ENCODE peak calls at places on chromosomes 7 and 10, in eight cellular contexts. One of them, this sample, is unnamed.
A peak's percentile ranks its signal among the peaks of the same experiment; 100 is the strongest.

GRCh38 chr10:100909506-100910260 is 3.1 kb upstream of the SLF2 start:
- DNase-seq in HCT116: no peak
- DNase-seq in GM23338: no peak
- DNase-seq in lung: no peak
- DNase-seq in foreskin fibroblast: peak; percentile 32
- DNase-seq in psoas muscle: no peak
- DNase-seq in activated CD8-positive, alpha-beta T cell treated with anti-CD3 and anti-CD28 coated beads for 36 hours: no peak
- DNase-seq in tibial nerve: no peak
- DNase-seq in this sample: no peak

GRCh38 chr7:106234425-106234824 is 50.4 kb downstream of the NAMPT start:
- DNase-seq in HCT116: no peak
- DNase-seq in GM23338: no peak
- DNase-seq in lung: no peak
- DNase-seq in foreskin fibroblast: no peak
- DNase-seq in psoas muscle: no peak
- DNase-seq in activated CD8-positive, alpha-beta T cell treated with anti-CD3 and anti-CD28 coated beads for 36 hours: no peak
- DNase-seq in tibial nerve: no peak
- DNase-seq in this sample: no peak

GRCh38 chr7:63789378-63790176 is 209.1 kb upstream of the ZNF722 start:
- DNase-seq in HCT116: no peak
- DNase-seq in GM23338: no peak
- DNase-seq in lung: no peak
- DNase-seq in foreskin fibroblast: no peak
- DNase-seq in psoas muscle: peak; percentile 18
- DNase-seq in activated CD8-positive, alpha-beta T cell treated with anti-CD3 and anti-CD28 coated beads for 36 hours: no peak
- DNase-seq in tibial nerve: no peak
- DNase-seq in this sample: no peak

GRCh38 chr10:71548494-71548846 is 151.8 kb downstream of the CDH23 start:
- DNase-seq in HCT116: no peak
- DNase-seq in GM23338: no peak
- DNase-seq in lung: no peak
- DNase-seq in foreskin fibroblast: peak; percentile 25
- DNase-seq in psoas muscle: peak; percentile 28
- DNase-seq in activated CD8-positive, alpha-beta T cell treated with anti-CD3 and anti-CD28 coated beads for 36 hours: peak; percentile 40
- DNase-seq in tibial nerve: no peak
- DNase-seq in this sample: peak; percentile 57

GRCh38 chr10:77846718-77847311 is 79.7 kb downstream of the DLG5 start:
- DNase-seq in HCT116: peak; percentile 16
- DNase-seq in GM23338: peak; percentile 89
- DNase-seq in lung: peak; percentile 71
- DNase-seq in foreskin fibroblast: peak; percentile 83
- DNase-seq in psoas muscle: peak; percentile 77
- DNase-seq in activated CD8-positive, alpha-beta T cell treated with anti-CD3 and anti-CD28 coated beads for 36 hours: peak; percentile 71
- DNase-seq in tibial nerve: peak; percentile 72
- DNase-seq in this sample: peak; percentile 81

GRCh38 chr10:43048301-43049051 is 28.4 kb upstream of the RET start:
- DNase-seq in HCT116: no peak
- DNase-seq in GM23338: no peak
- DNase-seq in lung: no peak
- DNase-seq in foreskin fibroblast: peak; percentile 30
- DNase-seq in psoas muscle: no peak
- DNase-seq in activated CD8-positive, alpha-beta T cell treated with anti-CD3 and anti-CD28 coated beads for 36 hours: no peak
- DNase-seq in tibial nerve: no peak
- DNase-seq in this sample: no peak

GRCh38 chr7:1691601-1692499 is 21.8 kb downstream of the ELFN1 start:
- DNase-seq in HCT116: no peak
- DNase-seq in GM23338: no peak
- DNase-seq in lung: no peak
- DNase-seq in foreskin fibroblast: no peak
- DNase-seq in psoas muscle: no peak
- DNase-seq in activated CD8-positive, alpha-beta T cell treated with anti-CD3 and anti-CD28 coated beads for 36 hours: no peak
- DNase-seq in tibial nerve: peak; percentile 8
- DNase-seq in this sample: no peak

GRCh38 chr7:33107136-33108066 is 1.8 kb downstream of the RP9 start:
- DNase-seq in HCT116: no peak
- DNase-seq in GM23338: peak; percentile 90
- DNase-seq in lung: no peak
- DNase-seq in foreskin fibroblast: peak; percentile 64
- DNase-seq in psoas muscle: no peak
- DNase-seq in activated CD8-positive, alpha-beta T cell treated with anti-CD3 and anti-CD28 coated beads for 36 hours: peak; percentile 79
- DNase-seq in tibial nerve: no peak
- DNase-seq in this sample: peak; percentile 45

GRCh38 chr10:99958287-99958686 is 51.5 kb downstream of the DNMBP start:
- DNase-seq in HCT116: no peak
- DNase-seq in GM23338: no peak
- DNase-seq in lung: no peak
- DNase-seq in foreskin fibroblast: peak; percentile 57
- DNase-seq in psoas muscle: no peak
- DNase-seq in activated CD8-positive, alpha-beta T cell treated with anti-CD3 and anti-CD28 coated beads for 36 hours: no peak
- DNase-seq in tibial nerve: no peak
- DNase-seq in this sample: no peak

GRCh38 chr10:92173996-92174395 is 116.9 kb downstream of the CPEB3 start:
- DNase-seq in HCT116: no peak
- DNase-seq in GM23338: peak; percentile 11
- DNase-seq in lung: no peak
- DNase-seq in foreskin fibroblast: no peak
- DNase-seq in psoas muscle: no peak
- DNase-seq in activated CD8-positive, alpha-beta T cell treated with anti-CD3 and anti-CD28 coated beads for 36 hours: no peak
- DNase-seq in tibial nerve: no peak
- DNase-seq in this sample: no peak

GRCh38 chr10:6305762-6306321 is 103.1 kb downstream of the PFKFB3 start:
- DNase-seq in HCT116: no peak
- DNase-seq in GM23338: no peak
- DNase-seq in lung: no peak
- DNase-seq in foreskin fibroblast: no peak
- DNase-seq in psoas muscle: no peak
- DNase-seq in activated CD8-positive, alpha-beta T cell treated with anti-CD3 and anti-CD28 coated beads for 36 hours: no peak
- DNase-seq in tibial nerve: no peak
- DNase-seq in this sample: no peak

GRCh38 chr10:34341473-34341872 is 473.6 kb downstream of the PARD3 start:
- DNase-seq in HCT116: no peak
- DNase-seq in GM23338: no peak
- DNase-seq in lung: no peak
- DNase-seq in foreskin fibroblast: peak; percentile 30
- DNase-seq in psoas muscle: peak; percentile 17
- DNase-seq in activated CD8-positive, alpha-beta T cell treated with anti-CD3 and anti-CD28 coated beads for 36 hours: no peak
- DNase-seq in tibial nerve: no peak
- DNase-seq in this sample: no peak

GRCh38 chr7:141039366-141039765 is 24.6 kb upstream of the MRPS33 start:
- DNase-seq in HCT116: no peak
- DNase-seq in GM23338: no peak
- DNase-seq in lung: no peak
- DNase-seq in foreskin fibroblast: no peak
- DNase-seq in psoas muscle: no peak
- DNase-seq in activated CD8-positive, alpha-beta T cell treated with anti-CD3 and anti-CD28 coated beads for 36 hours: no peak
- DNase-seq in tibial nerve: no peak
- DNase-seq in this sample: no peak

GRCh38 chr7:7424151-7424873 is 111.4 kb downstream of the COL28A1 start:
- DNase-seq in HCT116: peak; percentile 66
- DNase-seq in GM23338: peak; percentile 87
- DNase-seq in lung: peak; percentile 60
- DNase-seq in foreskin fibroblast: peak; percentile 87
- DNase-seq in psoas muscle: peak; percentile 37
- DNase-seq in activated CD8-positive, alpha-beta T cell treated with anti-CD3 and anti-CD28 coated beads for 36 hours: peak; percentile 62
- DNase-seq in tibial nerve: peak; percentile 32
- DNase-seq in this sample: peak; percentile 47

GRCh38 chr7:139706837-139707236 is 71.0 kb downstream of the HIPK2 start:
- DNase-seq in HCT116: no peak
- DNase-seq in GM23338: no peak
- DNase-seq in lung: no peak
- DNase-seq in foreskin fibroblast: no peak
- DNase-seq in psoas muscle: no peak
- DNase-seq in activated CD8-positive, alpha-beta T cell treated with anti-CD3 and anti-CD28 coated beads for 36 hours: no peak
- DNase-seq in tibial nerve: no peak
- DNase-seq in this sample: no peak

GRCh38 chr7:135704698-135705097 is 23.3 kb downstream of the SLC13A4 start:
- DNase-seq in HCT116: no peak
- DNase-seq in GM23338: no peak
- DNase-seq in lung: no peak
- DNase-seq in foreskin fibroblast: no peak
- DNase-seq in psoas muscle: no peak
- DNase-seq in activated CD8-positive, alpha-beta T cell treated with anti-CD3 and anti-CD28 coated beads for 36 hours: no peak
- DNase-seq in tibial nerve: no peak
- DNase-seq in this sample: no peak

GRCh38 chr7:98213874-98214810 is 2.9 kb downstream of the BHLHA15 start:
- DNase-seq in HCT116: no peak
- DNase-seq in GM23338: no peak
- DNase-seq in lung: no peak
- DNase-seq in foreskin fibroblast: no peak
- DNase-seq in psoas muscle: no peak
- DNase-seq in activated CD8-positive, alpha-beta T cell treated with anti-CD3 and anti-CD28 coated beads for 36 hours: no peak
- DNase-seq in tibial nerve: no peak
- DNase-seq in this sample: no peak

GRCh38 chr10:35492387-35493195 is 112.5 kb upstream of the GJD4 start:
- DNase-seq in HCT116: no peak
- DNase-seq in GM23338: peak; percentile 48
- DNase-seq in lung: no peak
- DNase-seq in foreskin fibroblast: no peak
- DNase-seq in psoas muscle: no peak
- DNase-seq in activated CD8-positive, alpha-beta T cell treated with anti-CD3 and anti-CD28 coated beads for 36 hours: no peak
- DNase-seq in tibial nerve: no peak
- DNase-seq in this sample: no peak

GRCh38 chr7:110964770-110965169 is 126.2 kb upstream of the LRRN3 start:
- DNase-seq in HCT116: no peak
- DNase-seq in GM23338: no peak
- DNase-seq in lung: no peak
- DNase-seq in foreskin fibroblast: no peak
- DNase-seq in psoas muscle: no peak
- DNase-seq in activated CD8-positive, alpha-beta T cell treated with anti-CD3 and anti-CD28 coated beads for 36 hours: no peak
- DNase-seq in tibial nerve: no peak
- DNase-seq in this sample: no peak

GRCh38 chr10:30359373-30360206 is 10.5 kb upstream of the MTPAP start:
- DNase-seq in HCT116: peak; percentile 82
- DNase-seq in GM23338: peak; percentile 89
- DNase-seq in lung: peak; percentile 65
- DNase-seq in foreskin fibroblast: peak; percentile 65
- DNase-seq in psoas muscle: peak; percentile 50
- DNase-seq in activated CD8-positive, alpha-beta T cell treated with anti-CD3 and anti-CD28 coated beads for 36 hours: peak; percentile 81
- DNase-seq in tibial nerve: no peak
- DNase-seq in this sample: peak; percentile 71

GRCh38 chr10:124599588-124600050 is 138.0 kb downstream of the LHPP start:
- DNase-seq in HCT116: no peak
- DNase-seq in GM23338: no peak
- DNase-seq in lung: no peak
- DNase-seq in foreskin fibroblast: no peak
- DNase-seq in psoas muscle: peak; percentile 2
- DNase-seq in activated CD8-positive, alpha-beta T cell treated with anti-CD3 and anti-CD28 coated beads for 36 hours: no peak
- DNase-seq in tibial nerve: no peak
- DNase-seq in this sample: no peak

GRCh38 chr7:101386558-101387199 is 24.0 kb downstream of the COL26A1 start:
- DNase-seq in HCT116: no peak
- DNase-seq in GM23338: peak; percentile 79
- DNase-seq in lung: no peak
- DNase-seq in foreskin fibroblast: peak; percentile 72
- DNase-seq in psoas muscle: peak; percentile 25
- DNase-seq in activated CD8-positive, alpha-beta T cell treated with anti-CD3 and anti-CD28 coated beads for 36 hours: no peak
- DNase-seq in tibial nerve: peak; percentile 17
- DNase-seq in this sample: no peak

GRCh38 chr10:77801474-77802238 is 124.9 kb downstream of the DLG5 start:
- DNase-seq in HCT116: no peak
- DNase-seq in GM23338: no peak
- DNase-seq in lung: no peak
- DNase-seq in foreskin fibroblast: peak; percentile 51
- DNase-seq in psoas muscle: no peak
- DNase-seq in activated CD8-positive, alpha-beta T cell treated with anti-CD3 and anti-CD28 coated beads for 36 hours: peak; percentile 89
- DNase-seq in tibial nerve: no peak
- DNase-seq in this sample: no peak

GRCh38 chr7:70092314-70093303 is 494.3 kb downstream of the AUTS2 start:
- DNase-seq in HCT116: no peak
- DNase-seq in GM23338: no peak
- DNase-seq in lung: no peak
- DNase-seq in foreskin fibroblast: peak; percentile 65
- DNase-seq in psoas muscle: peak; percentile 15
- DNase-seq in activated CD8-positive, alpha-beta T cell treated with anti-CD3 and anti-CD28 coated beads for 36 hours: no peak
- DNase-seq in tibial nerve: no peak
- DNase-seq in this sample: no peak

GRCh38 chr7:116552616-116553015 is 27.8 kb downstream of the CAV1 start:
- DNase-seq in HCT116: peak; percentile 8
- DNase-seq in GM23338: no peak
- DNase-seq in lung: no peak
- DNase-seq in foreskin fibroblast: peak; percentile 60
- DNase-seq in psoas muscle: no peak
- DNase-seq in activated CD8-positive, alpha-beta T cell treated with anti-CD3 and anti-CD28 coated beads for 36 hours: no peak
- DNase-seq in tibial nerve: no peak
- DNase-seq in this sample: no peak

GRCh38 chr10:69123747-69124557 is at the start of gene VPS26A:
- DNase-seq in HCT116: peak; percentile 94
- DNase-seq in GM23338: peak; percentile 99
- DNase-seq in lung: peak; percentile 99
- DNase-seq in foreskin fibroblast: peak; percentile 99
- DNase-seq in psoas muscle: peak; percentile 99
- DNase-seq in activated CD8-positive, alpha-beta T cell treated with anti-CD3 and anti-CD28 coated beads for 36 hours: peak; percentile 99
- DNase-seq in tibial nerve: peak; percentile 98
- DNase-seq in this sample: peak; percentile 100
- TF ChIP-seq CTCF in HCT116: no peak
- TF ChIP-seq CTCF in GM23338: no peak
- TF ChIP-seq CTCF in lung: peak; percentile 19
- TF ChIP-seq CTCF in foreskin fibroblast: peak; percentile 39
- TF ChIP-seq CTCF in psoas muscle: no peak
- TF ChIP-seq CTCF in activated CD8-positive, alpha-beta T cell treated with anti-CD3 and anti-CD28 coated beads for 36 hours: peak; percentile 5
- TF ChIP-seq CTCF in tibial nerve: peak; percentile 64
- TF ChIP-seq CTCF in this sample: peak; percentile 66

DNA sequence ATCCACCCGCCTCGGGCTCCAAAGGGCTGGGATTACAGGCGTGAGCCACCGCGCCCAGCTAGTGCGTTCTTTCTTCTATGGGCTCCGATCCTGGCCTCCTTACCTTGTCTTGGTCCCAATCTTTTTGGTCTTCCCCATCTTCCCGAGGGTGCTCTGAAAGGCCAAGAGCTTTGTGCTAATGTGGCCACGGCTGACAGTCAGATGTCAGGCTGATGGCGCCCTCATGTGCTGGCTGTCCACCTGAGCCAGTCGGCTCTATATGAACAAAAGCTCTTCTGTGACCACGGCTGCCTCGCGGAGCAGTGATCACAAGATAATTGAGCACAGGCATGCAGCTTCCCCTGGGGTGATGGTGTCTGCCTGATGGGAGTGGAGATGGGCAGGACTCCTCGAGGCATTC is 11.0 kb upstream of the AHCYL2 start:
- DNase-seq in HCT116: no peak
- DNase-seq in GM23338: peak; percentile 80
- DNase-seq in lung: no peak
- DNase-seq in foreskin fibroblast: peak; percentile 30
- DNase-seq in psoas muscle: no peak
- DNase-seq in activated CD8-positive, alpha-beta T cell treated with anti-CD3 and anti-CD28 coated beads for 36 hours: peak; percentile 44
- DNase-seq in tibial nerve: no peak
- DNase-seq in this sample: peak; percentile 43
- TF ChIP-seq CTCF in HCT116: no peak
- TF ChIP-seq CTCF in GM23338: peak; percentile 61
- TF ChIP-seq CTCF in lung: no peak
- TF ChIP-seq CTCF in foreskin fibroblast: no peak
- TF ChIP-seq CTCF in psoas muscle: no peak
- TF ChIP-seq CTCF in activated CD8-positive, alpha-beta T cell treated with anti-CD3 and anti-CD28 coated beads for 36 hours: no peak
- TF ChIP-seq CTCF in tibial nerve: no peak
- TF ChIP-seq CTCF in this sample: peak; percentile 58

GRCh38 chr7:121605297-121605640 is 209.2 kb upstream of the FAM3C start:
- DNase-seq in HCT116: no peak
- DNase-seq in GM23338: no peak
- DNase-seq in lung: no peak
- DNase-seq in foreskin fibroblast: no peak
- DNase-seq in psoas muscle: no peak
- DNase-seq in activated CD8-positive, alpha-beta T cell treated with anti-CD3 and anti-CD28 coated beads for 36 hours: no peak
- DNase-seq in tibial nerve: no peak
- DNase-seq in this sample: no peak
- TF ChIP-seq CTCF in HCT116: no peak
- TF ChIP-seq CTCF in GM23338: no peak
- TF ChIP-seq CTCF in lung: no peak
- TF ChIP-seq CTCF in foreskin fibroblast: no peak
- TF ChIP-seq CTCF in psoas muscle: no peak
- TF ChIP-seq CTCF in activated CD8-positive, alpha-beta T cell treated with anti-CD3 and anti-CD28 coated beads for 36 hours: no peak
- TF ChIP-seq CTCF in tibial nerve: peak; percentile 12
- TF ChIP-seq CTCF in this sample: no peak

GRCh38 chr7:90216080-90216674 is 4.6 kb downstream of the STEAP2 start:
- DNase-seq in HCT116: no peak
- DNase-seq in GM23338: peak; percentile 25
- DNase-seq in lung: no peak
- DNase-seq in foreskin fibroblast: peak; percentile 16
- DNase-seq in psoas muscle: no peak
- DNase-seq in activated CD8-positive, alpha-beta T cell treated with anti-CD3 and anti-CD28 coated beads for 36 hours: no peak
- DNase-seq in tibial nerve: no peak
- DNase-seq in this sample: no peak
- TF ChIP-seq CTCF in HCT116: no peak
- TF ChIP-seq CTCF in GM23338: no peak
- TF ChIP-seq CTCF in lung: no peak
- TF ChIP-seq CTCF in foreskin fibroblast: no peak
- TF ChIP-seq CTCF in psoas muscle: no peak
- TF ChIP-seq CTCF in activated CD8-positive, alpha-beta T cell treated with anti-CD3 and anti-CD28 coated beads for 36 hours: no peak
- TF ChIP-seq CTCF in tibial nerve: no peak
- TF ChIP-seq CTCF in this sample: no peak